ENCODE peak calls at places on chromosomes 2 and 18, in ten cellular contexts. P is SW 1271; L is NCI-H524; A is activated CD4-positive, alpha-beta T cell treated with anti-CD3 and anti-CD28 coated beads, Interleukin-2, amount 50 U/mL, for 24 hours; G is WERI-Rb-1; H is AG08395; E is naive thymus-derived CD8-positive, alpha-beta T cell; T is COR-L47; X is upper lobe of left lung; K is astrocyte of the cerebellum. D is an unnamed sample.

GRCh38 chr2:206083602-206084467 is 2.1 kb downstream of the INO80D start:
- DNase-seq in P (no peak), L (no peak), A (peak), G (no peak), H (no peak), E (no peak), T (peak), X (no peak), K (no peak), D (peak)

GRCh38 chr2:200406379-200406778 is 99.9 kb downstream of the SPATS2L start:
- DNase-seq in P (no peak), L (no peak), A (no peak), G (no peak), H (no peak), E (no peak), T (no peak), X (no peak), K (no peak), D (peak)

GRCh38 chr2:64610456-64610855 is 43.3 kb downstream of the SERTAD2 start:
- DNase-seq in P (no peak), L (no peak), A (no peak), G (no peak), H (no peak), E (no peak), T (no peak), X (no peak), K (no peak), D (no peak)

GRCh38 chr2:121184248-121184862 is 100.6 kb downstream of the TFCP2L1 start:
- DNase-seq in P (no peak), L (peak), A (no peak), G (no peak), H (no peak), E (no peak), T (peak), X (no peak), K (no peak), D (no peak)

GRCh38 chr2:55519908-55520885 is 679 bp downstream of the CFAP36 start:
- DNase-seq in P (no peak), L (peak), A (peak), G (no peak), H (peak), E (peak), T (no peak), X (no peak), K (no peak), D (peak)

GRCh38 chr18:63119647-63120046 is 199.9 kb downstream of the BCL2 start:
- DNase-seq in P (no peak), L (peak), A (no peak), G (peak), H (peak), E (no peak), T (peak), X (no peak), K (no peak), D (peak)

GRCh38 chr2:20474757-20475566 is 28.1 kb downstream of the RHOB start:
- DNase-seq in P (no peak), L (no peak), A (no peak), G (peak), H (no peak), E (no peak), T (no peak), X (no peak), K (no peak), D (no peak)

GRCh38 chr2:191799526-191799925 is 47.4 kb downstream of the CAVIN2 start:
- DNase-seq in P (no peak), L (no peak), A (no peak), G (no peak), H (no peak), E (no peak), T (no peak), X (no peak), K (no peak), D (no peak)

GRCh38 chr18:69484699-69485396 is 84.2 kb downstream of the DOK6 start:
- DNase-seq in P (no peak), L (no peak), A (no peak), G (no peak), H (peak), E (no peak), T (no peak), X (no peak), K (no peak), D (peak)

GRCh38 chr18:23049698-23050373 is 85.4 kb upstream of the CABLES1 start:
- DNase-seq in P (no peak), L (no peak), A (no peak), G (no peak), H (no peak), E (no peak), T (no peak), X (no peak), K (no peak), D (no peak)

GRCh38 chr18:75926811-75927210 is 499.3 kb upstream of the SMIM21 start:
- DNase-seq in P (no peak), L (no peak), A (no peak), G (no peak), H (no peak), E (no peak), T (no peak), X (no peak), K (peak), D (no peak)

GRCh38 chr2:42307180-42307579 is 53.8 kb downstream of the COX7A2L start:
- DNase-seq in P (no peak), L (no peak), A (no peak), G (no peak), H (no peak), E (no peak), T (no peak), X (no peak), K (no peak), D (no peak)

GRCh38 chr2:151947524-151948165 is 119.4 kb upstream of the ARL5A start:
- DNase-seq in P (no peak), L (no peak), A (no peak), G (no peak), H (no peak), E (no peak), T (no peak), X (no peak), K (no peak), D (peak)

GRCh38 chr2:121777699-121778058 is 22.2 kb downstream of the TSN start:
- DNase-seq in P (no peak), L (no peak), A (no peak), G (no peak), H (no peak), E (no peak), T (peak), X (no peak), K (peak), D (peak)

GRCh38 chr2:58202409-58202808 is 38.7 kb downstream of the FANCL start:
- DNase-seq in P (no peak), L (no peak), A (no peak), G (no peak), H (no peak), E (no peak), T (no peak), X (no peak), K (no peak), D (no peak)

GRCh38 chr2:8436585-8436984 is 245.3 kb upstream of the ID2 start:
- DNase-seq in P (no peak), L (no peak), A (no peak), G (no peak), H (no peak), E (no peak), T (no peak), X (no peak), K (no peak), D (no peak)

GRCh38 chr2:236997086-236997485 is 88.6 kb upstream of the COPS8 start:
- DNase-seq in P (no peak), L (no peak), A (no peak), G (no peak), H (no peak), E (no peak), T (no peak), X (no peak), K (no peak), D (no peak)

GRCh38 chr2:101152195-101153076 is 1.3 kb upstream of the TBC1D8 start:
- DNase-seq in P (no peak), L (peak), A (no peak), G (peak), H (peak), E (no peak), T (peak), X (no peak), K (no peak), D (peak)

GRCh38 chr2:67337903-67338302 is 59.2 kb upstream of the ETAA1 start:
- DNase-seq in P (no peak), L (no peak), A (no peak), G (no peak), H (no peak), E (no peak), T (no peak), X (no peak), K (no peak), D (no peak)

GRCh38 chr2:108034843-108035242 is 48.5 kb downstream of the SLC5A7 start:
- DNase-seq in P (no peak), L (no peak), A (no peak), G (no peak), H (no peak), E (no peak), T (no peak), X (no peak), K (no peak), D (no peak)

GRCh38 chr18:7325126-7325430 is 94.2 kb downstream of the LRRC30 start:
- DNase-seq in P (no peak), L (no peak), A (no peak), G (no peak), H (no peak), E (no peak), T (no peak), X (no peak), K (no peak), D (peak)

GRCh38 chr2:151478011-151478410 is 68.3 kb downstream of the RIF1 start:
- DNase-seq in P (no peak), L (no peak), A (no peak), G (no peak), H (peak), E (no peak), T (no peak), X (no peak), K (peak), D (no peak)

GRCh38 chr18:10299686-10300085 is 154.7 kb upstream of the APCDD1 start:
- DNase-seq in P (no peak), L (peak), A (no peak), G (no peak), H (peak), E (no peak), T (no peak), X (no peak), K (peak), D (no peak)

GRCh38 chr2:64960819-64961218 is 28.4 kb upstream of the SLC1A4 start:
- DNase-seq in P (no peak), L (no peak), A (no peak), G (no peak), H (no peak), E (no peak), T (no peak), X (no peak), K (no peak), D (no peak)

GRCh38 chr2:151197184-151198070 is 64.2 kb downstream of the RBM43 start:
- DNase-seq in P (no peak), L (no peak), A (no peak), G (no peak), H (no peak), E (no peak), T (no peak), X (no peak), K (no peak), D (no peak)

GRCh38 chr2:191607101-191607500 is 70.8 kb upstream of the NABP1 start:
- DNase-seq in P (no peak), L (no peak), A (no peak), G (no peak), H (no peak), E (no peak), T (no peak), X (no peak), K (no peak), D (no peak)

GRCh38 chr18:64287926-64288325 is 139.0 kb upstream of the LINC00305 start:
- DNase-seq in P (no peak), L (no peak), A (no peak), G (no peak), H (no peak), E (no peak), T (no peak), X (no peak), K (no peak), D (no peak)

GRCh38 chr2:127086800-127087737 is 19.9 kb downstream of the BIN1 start:
- DNase-seq in P (no peak), L (no peak), A (no peak), G (no peak), H (peak), E (no peak), T (no peak), X (peak), K (peak), D (peak)